ENCODE peak calls at places on chromosomes 16 and 17, in nine cellular contexts. C is psoas muscle; N is IMR-90; V is naive thymus-derived CD4-positive, alpha-beta T cell; R is cardiac muscle cell; D is K562; A is tibial artery; G is body of pancreas; I is heart left ventricle. W is an unnamed sample.

GRCh38 chr17:8375738-8376259 is 705 bp downstream of the KRABD2 start:
- DNase-seq in C (no peak), N (peak; percentile 29), V (no peak), R (no peak), D (no peak), A (no peak), G (no peak), I (no peak), W (no peak)

GRCh38 chr16:90018297-90019200 is 707 bp downstream of the DBNDD1 start:
- DNase-seq in C (no peak), N (no peak), V (no peak), R (no peak), D (peak; percentile 34), A (no peak), G (peak; percentile 56), I (no peak), W (peak; percentile 38)

GRCh38 chr16:82630219-82630618 is 3.5 kb downstream of the CDH13 start:
- DNase-seq in C (no peak), N (peak; percentile 68), V (no peak), R (no peak), D (no peak), A (no peak), G (no peak), I (no peak), W (no peak)

GRCh38 chr17:38663125-38663751 is 11.5 kb downstream of the EPOP start:
- DNase-seq in C (peak; percentile 41), N (peak; percentile 29), V (peak; percentile 11), R (peak; percentile 52), D (peak; percentile 74), A (no peak), G (peak; percentile 78), I (peak; percentile 39), W (peak; percentile 82)

GRCh38 chr16:11377156-11377555 is 31.9 kb downstream of the RMI2 start:
- DNase-seq in C (no peak), N (no peak), V (no peak), R (no peak), D (no peak), A (no peak), G (no peak), I (no peak), W (no peak)

GRCh38 chr17:63431618-63431938 is 14.5 kb downstream of the CYB561 start:
- DNase-seq in C (no peak), N (no peak), V (no peak), R (no peak), D (no peak), A (no peak), G (no peak), I (no peak), W (no peak)

GRCh38 chr16:21684199-21684598 is 20.4 kb downstream of the OTOA start:
- DNase-seq in C (no peak), N (no peak), V (no peak), R (peak; percentile 6), D (peak; percentile 50), A (no peak), G (no peak), I (no peak), W (peak; percentile 42)

GRCh38 chr17:41888332-41888965 is 23.2 kb upstream of the KLHL11 start:
- DNase-seq in C (no peak), N (no peak), V (no peak), R (no peak), D (no peak), A (no peak), G (no peak), I (no peak), W (no peak)

GRCh38 chr17:15944720-15945492 is at the start of gene ADORA2B:
- DNase-seq in C (peak; percentile 66), N (peak; percentile 71), V (peak; percentile 21), R (peak; percentile 89), D (peak; percentile 85), A (no peak), G (peak; percentile 61), I (peak; percentile 70), W (peak; percentile 54)

GRCh38 chr17:67675481-67675880 is 42.3 kb upstream of the NOL11 start:
- DNase-seq in C (no peak), N (no peak), V (no peak), R (no peak), D (no peak), A (no peak), G (no peak), I (peak; percentile 16), W (no peak)

DNA sequence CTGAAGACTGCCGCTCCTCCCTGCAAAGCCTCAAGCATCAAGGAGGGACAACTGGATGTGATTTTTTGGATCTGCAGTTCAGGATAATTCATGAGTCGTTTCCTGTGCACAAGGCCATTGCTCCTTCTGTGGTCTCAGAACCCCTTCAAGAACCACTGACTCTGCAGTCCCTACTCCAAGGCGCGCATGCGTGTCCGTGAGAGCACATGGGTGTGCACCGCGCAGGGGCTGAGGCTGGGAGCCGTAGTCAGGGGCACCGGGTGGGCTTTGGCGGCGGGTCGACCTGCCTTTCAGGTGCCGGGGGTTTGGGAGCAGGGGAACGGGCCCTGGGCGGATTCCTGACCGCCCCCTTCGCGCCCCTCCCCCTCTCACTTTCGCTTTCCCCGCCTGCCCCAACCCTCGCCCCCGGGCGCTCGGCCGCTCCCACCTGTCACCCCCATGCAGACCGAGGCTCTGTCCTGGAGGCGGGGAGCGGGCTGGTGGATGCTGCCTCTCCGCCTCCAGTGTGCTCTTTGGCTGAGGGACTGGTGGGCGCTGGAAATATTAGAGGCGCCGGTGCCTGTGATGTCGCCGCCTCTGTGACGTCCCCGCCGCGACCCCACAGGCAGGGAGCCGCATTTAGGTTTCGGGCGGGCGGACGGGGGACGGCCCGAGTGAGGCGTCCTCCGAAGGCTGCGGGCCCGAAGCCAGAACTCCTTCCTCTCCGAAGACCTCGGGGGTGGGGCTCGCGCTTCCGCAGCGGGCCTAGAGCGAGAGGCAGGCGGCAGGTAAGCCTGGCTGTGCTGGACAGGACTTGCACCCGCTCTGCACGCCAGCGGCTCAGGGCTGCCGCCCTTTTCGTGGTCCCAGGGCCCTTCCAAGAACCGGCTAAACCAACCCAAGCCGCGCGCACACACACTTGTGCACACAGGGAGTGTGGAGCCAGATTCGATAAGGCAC is at the start of gene SPATA32:
- DNase-seq in C (peak; percentile 63), N (peak; percentile 29), V (peak; percentile 66), R (peak; percentile 43), D (no peak), A (peak; percentile 74), G (peak; percentile 61), I (peak; percentile 60), W (peak; percentile 75)
- H3K4me3 ChIP-seq in C (peak within 1 kb of the TSS; percentile 68), N (peak within 1 kb of the TSS; percentile 51), V (peak within 1 kb of the TSS; percentile 52), R (peak within 1 kb of the TSS; percentile 40), D (no peak within 1 kb of the TSS), A (peak within 1 kb of the TSS; percentile 67), G (peak within 1 kb of the TSS; percentile 42), I (peak within 1 kb of the TSS; percentile 66), W (peak within 1 kb of the TSS; percentile 60)

DNA sequence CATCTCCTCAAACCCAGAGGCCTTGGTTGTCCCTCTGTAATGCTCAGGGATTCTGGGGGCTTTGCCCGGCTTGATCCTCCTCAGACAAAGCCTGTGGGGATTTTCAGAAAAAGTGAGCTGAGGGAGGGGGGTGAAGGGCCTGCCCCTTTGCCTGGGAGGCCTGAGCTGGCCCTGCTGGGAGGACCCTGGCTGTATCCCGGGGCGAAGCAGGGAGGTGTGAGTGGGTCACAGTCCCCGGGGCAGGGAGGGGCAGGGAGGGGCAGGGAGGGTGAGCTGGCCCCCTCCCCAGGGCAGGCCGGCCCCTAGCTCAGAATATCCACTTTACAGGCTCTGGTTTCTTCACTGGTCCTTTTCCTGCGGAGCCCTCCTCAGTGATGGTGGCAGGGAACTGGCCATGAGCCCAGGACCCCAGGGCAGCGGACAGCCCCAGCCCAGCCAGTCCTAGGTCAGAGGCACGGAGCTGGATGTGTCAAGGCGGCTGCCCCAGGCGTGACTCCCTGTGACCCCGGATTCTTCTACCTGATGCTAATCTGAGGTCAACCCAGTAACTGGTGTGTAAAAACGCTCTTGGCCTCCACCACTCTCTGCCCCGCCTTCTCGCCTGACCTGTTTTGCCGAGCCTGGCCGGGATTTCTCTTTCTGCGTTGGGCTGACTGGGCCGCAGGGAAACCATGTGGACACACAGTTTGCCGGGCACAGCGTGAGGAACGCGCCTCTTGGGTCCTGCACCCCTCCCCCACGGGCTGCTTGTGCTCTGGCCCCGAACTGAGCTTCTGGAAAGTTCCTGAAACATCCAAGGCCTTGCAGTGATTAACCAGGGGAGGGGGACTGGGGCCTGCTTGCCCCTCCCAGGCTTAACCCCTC is 5.8 kb upstream of the FASN start:
- DNase-seq in C (peak; percentile 71), N (no peak), V (no peak), R (peak; percentile 38), D (peak; percentile 63), A (peak; percentile 91), G (peak; percentile 77), I (no peak), W (peak; percentile 85)
- H3K4me1 ChIP-seq in C (peaks cover 55% of the 10 kb centered on the region), N (peaks cover 21% of the 10 kb centered on the region), V (peaks cover 17% of the 10 kb centered on the region), R (peaks cover 31% of the 10 kb centered on the region), D (peaks cover 93% of the 10 kb centered on the region), A (peaks cover 48% of the 10 kb centered on the region), G (peaks cover 77% of the 10 kb centered on the region), I (peaks cover 23% of the 10 kb centered on the region), W (peaks cover 53% of the 10 kb centered on the region)

GRCh38 chr16:80563807-80564206 is 23.0 kb downstream of the DYNLRB2 start:
- DNase-seq in C (no peak), N (no peak), V (no peak), R (no peak), D (no peak), A (no peak), G (no peak), I (no peak), W (no peak)

GRCh38 chr16:80564394-80564793 is 23.6 kb downstream of the DYNLRB2 start:
- DNase-seq in C (no peak), N (no peak), V (peak; percentile 32), R (no peak), D (no peak), A (no peak), G (no peak), I (no peak), W (no peak)

GRCh38 chr16:80559369-80559768 is 18.6 kb downstream of the DYNLRB2 start:
- DNase-seq in C (no peak), N (no peak), V (no peak), R (no peak), D (no peak), A (no peak), G (no peak), I (no peak), W (no peak)

DNA sequence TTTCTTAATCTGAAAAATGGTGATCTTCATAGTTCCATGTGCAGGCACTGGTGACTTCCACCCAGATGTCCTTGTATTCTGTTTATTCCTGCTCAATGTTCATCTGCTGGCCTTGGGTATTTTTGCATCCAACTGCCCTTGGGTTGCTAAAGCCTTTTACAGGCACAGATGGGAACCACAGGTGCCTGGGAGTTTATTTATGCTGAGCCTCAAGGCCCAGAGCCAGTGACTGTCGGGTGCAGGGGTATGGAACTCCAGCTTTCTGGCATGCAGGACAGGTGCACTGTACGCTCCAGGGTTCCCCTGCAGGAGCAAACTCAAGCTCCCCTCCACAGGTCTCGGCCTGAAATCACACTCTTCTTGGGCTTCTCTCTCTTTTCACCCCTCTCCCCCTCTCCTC is 22.3 kb downstream of the DYNLRB2 start:
- DNase-seq in C (no peak), N (no peak), V (no peak), R (no peak), D (no peak), A (no peak), G (no peak), I (no peak), W (no peak)
- H3K4me3 ChIP-seq in C (no peak overlapping the region), N (no peak overlapping the region), V (no peak overlapping the region), R (no peak overlapping the region), D (no peak overlapping the region), A (no peak overlapping the region), G (no peak overlapping the region), I (no peak overlapping the region), W (no peak overlapping the region)

GRCh38 chr17:40097931-40098845 is 2.2 kb downstream of the NR1D1 start:
- DNase-seq in C (peak; percentile 87), N (no peak), V (no peak), R (peak; percentile 67), D (no peak), A (peak; percentile 97), G (peak; percentile 96), I (peak; percentile 74), W (peak; percentile 68)
- H3K4me1 ChIP-seq in C (peaks cover 72% of the 10 kb centered on the region), N (peaks cover 20% of the 10 kb centered on the region), V (peaks cover 54% of the 10 kb centered on the region), R (peaks cover 20% of the 10 kb centered on the region), D (peaks cover 53% of the 10 kb centered on the region), A (peaks cover 79% of the 10 kb centered on the region), G (peaks cover 84% of the 10 kb centered on the region), I (peaks cover 86% of the 10 kb centered on the region), W (peaks cover 57% of the 10 kb centered on the region)